ENCODE peak calls at places on chromosomes 4 and X, in nine cellular contexts. One of them, this sample, is unnamed.

GRCh38 chrX:118219866-118220265 is 103.3 kb upstream of the KLHL13 start:
- DNase-seq in AG08395: no peak
- DNase-seq in stimulated activated CD4-positive, alpha-beta T cell treated with anti-CD3 and anti-CD28 coated beads, TNF-alpha, amount 100 ng/mL, for 1 hour: no peak
- DNase-seq in activated CD4-positive, alpha-beta T cell treated with anti-CD3 and anti-CD28 coated beads, Interleukin-2, amount 50 U/mL, for 1 hour: no peak
- DNase-seq in RWPE1: no peak
- DNase-seq in D341Med: no peak
- DNase-seq in heart left ventricle: no peak
- DNase-seq in cardiac muscle cell: no peak
- DNase-seq in pancreas: no peak
- DNase-seq in this sample: no peak

GRCh38 chrX:58051346-58051745 is 141.1 kb upstream of the ZXDA start:
- DNase-seq in heart left ventricle: no peak
- DNase-seq in pancreas: no peak
- DNase-seq in D341Med: no peak
- DNase-seq in cardiac muscle cell: no peak
- DNase-seq in AG08395: no peak
- DNase-seq in activated CD4-positive, alpha-beta T cell treated with anti-CD3 and anti-CD28 coated beads, Interleukin-2, amount 50 U/mL, for 1 hour: no peak
- DNase-seq in stimulated activated CD4-positive, alpha-beta T cell treated with anti-CD3 and anti-CD28 coated beads, TNF-alpha, amount 100 ng/mL, for 1 hour: no peak
- DNase-seq in RWPE1: no peak
- DNase-seq in this sample: no peak

GRCh38 chr4:80387390-80388283 is 52.1 kb downstream of the CFAP299 start:
- DNase-seq in stimulated activated CD4-positive, alpha-beta T cell treated with anti-CD3 and anti-CD28 coated beads, TNF-alpha, amount 100 ng/mL, for 1 hour: no peak
- DNase-seq in AG08395: no peak
- DNase-seq in pancreas: no peak
- DNase-seq in activated CD4-positive, alpha-beta T cell treated with anti-CD3 and anti-CD28 coated beads, Interleukin-2, amount 50 U/mL, for 1 hour: no peak
- DNase-seq in cardiac muscle cell: no peak
- DNase-seq in D341Med: no peak
- DNase-seq in RWPE1: no peak
- DNase-seq in heart left ventricle: no peak
- DNase-seq in this sample: no peak

GRCh38 chrX:153551135-153551534 is 33.7 kb downstream of the ATP2B3 start:
- DNase-seq in RWPE1: no peak
- DNase-seq in heart left ventricle: no peak
- DNase-seq in AG08395: peak
- DNase-seq in cardiac muscle cell: no peak
- DNase-seq in activated CD4-positive, alpha-beta T cell treated with anti-CD3 and anti-CD28 coated beads, Interleukin-2, amount 50 U/mL, for 1 hour: no peak
- DNase-seq in pancreas: no peak
- DNase-seq in stimulated activated CD4-positive, alpha-beta T cell treated with anti-CD3 and anti-CD28 coated beads, TNF-alpha, amount 100 ng/mL, for 1 hour: no peak
- DNase-seq in D341Med: no peak
- DNase-seq in this sample: no peak

GRCh38 chr4:6767341-6767724 is 15.2 kb upstream of the KIAA0232 start:
- DNase-seq in activated CD4-positive, alpha-beta T cell treated with anti-CD3 and anti-CD28 coated beads, Interleukin-2, amount 50 U/mL, for 1 hour: no peak
- DNase-seq in D341Med: no peak
- DNase-seq in cardiac muscle cell: no peak
- DNase-seq in AG08395: no peak
- DNase-seq in stimulated activated CD4-positive, alpha-beta T cell treated with anti-CD3 and anti-CD28 coated beads, TNF-alpha, amount 100 ng/mL, for 1 hour: no peak
- DNase-seq in heart left ventricle: no peak
- DNase-seq in RWPE1: peak
- DNase-seq in pancreas: no peak
- DNase-seq in this sample: no peak

GRCh38 chrX:153400146-153401132 is 711 bp downstream of the PNMA6E start:
- DNase-seq in cardiac muscle cell: peak
- DNase-seq in stimulated activated CD4-positive, alpha-beta T cell treated with anti-CD3 and anti-CD28 coated beads, TNF-alpha, amount 100 ng/mL, for 1 hour: no peak
- DNase-seq in AG08395: peak
- DNase-seq in D341Med: peak
- DNase-seq in activated CD4-positive, alpha-beta T cell treated with anti-CD3 and anti-CD28 coated beads, Interleukin-2, amount 50 U/mL, for 1 hour: peak
- DNase-seq in RWPE1: peak
- DNase-seq in pancreas: no peak
- DNase-seq in heart left ventricle: no peak
- DNase-seq in this sample: no peak

GRCh38 chr4:144350706-144351105 is 210.2 kb upstream of the GYPA start:
- DNase-seq in RWPE1: no peak
- DNase-seq in D341Med: no peak
- DNase-seq in AG08395: no peak
- DNase-seq in heart left ventricle: no peak
- DNase-seq in activated CD4-positive, alpha-beta T cell treated with anti-CD3 and anti-CD28 coated beads, Interleukin-2, amount 50 U/mL, for 1 hour: no peak
- DNase-seq in cardiac muscle cell: no peak
- DNase-seq in pancreas: no peak
- DNase-seq in stimulated activated CD4-positive, alpha-beta T cell treated with anti-CD3 and anti-CD28 coated beads, TNF-alpha, amount 100 ng/mL, for 1 hour: no peak
- DNase-seq in this sample: no peak

GRCh38 chrX:10989386-10989785 is 121.7 kb upstream of the HCCS start:
- DNase-seq in activated CD4-positive, alpha-beta T cell treated with anti-CD3 and anti-CD28 coated beads, Interleukin-2, amount 50 U/mL, for 1 hour: no peak
- DNase-seq in D341Med: no peak
- DNase-seq in heart left ventricle: no peak
- DNase-seq in RWPE1: no peak
- DNase-seq in cardiac muscle cell: peak
- DNase-seq in AG08395: no peak
- DNase-seq in stimulated activated CD4-positive, alpha-beta T cell treated with anti-CD3 and anti-CD28 coated beads, TNF-alpha, amount 100 ng/mL, for 1 hour: no peak
- DNase-seq in pancreas: no peak
- DNase-seq in this sample: no peak

GRCh38 chr4:62717144-62717543 is 1517.0 kb downstream of the ADGRL3 start:
- DNase-seq in RWPE1: no peak
- DNase-seq in stimulated activated CD4-positive, alpha-beta T cell treated with anti-CD3 and anti-CD28 coated beads, TNF-alpha, amount 100 ng/mL, for 1 hour: no peak
- DNase-seq in pancreas: no peak
- DNase-seq in D341Med: no peak
- DNase-seq in AG08395: no peak
- DNase-seq in heart left ventricle: no peak
- DNase-seq in activated CD4-positive, alpha-beta T cell treated with anti-CD3 and anti-CD28 coated beads, Interleukin-2, amount 50 U/mL, for 1 hour: no peak
- DNase-seq in cardiac muscle cell: no peak
- DNase-seq in this sample: no peak

GRCh38 chrX:108299101-108299591 is 139.1 kb downstream of the COL4A6 start:
- DNase-seq in heart left ventricle: no peak
- DNase-seq in AG08395: no peak
- DNase-seq in stimulated activated CD4-positive, alpha-beta T cell treated with anti-CD3 and anti-CD28 coated beads, TNF-alpha, amount 100 ng/mL, for 1 hour: no peak
- DNase-seq in D341Med: no peak
- DNase-seq in RWPE1: peak
- DNase-seq in pancreas: no peak
- DNase-seq in cardiac muscle cell: peak
- DNase-seq in activated CD4-positive, alpha-beta T cell treated with anti-CD3 and anti-CD28 coated beads, Interleukin-2, amount 50 U/mL, for 1 hour: no peak
- DNase-seq in this sample: no peak

GRCh38 chrX:107323786-107324492 is 117.5 kb downstream of the DNAAF6 start:
- DNase-seq in activated CD4-positive, alpha-beta T cell treated with anti-CD3 and anti-CD28 coated beads, Interleukin-2, amount 50 U/mL, for 1 hour: no peak
- DNase-seq in AG08395: no peak
- DNase-seq in heart left ventricle: no peak
- DNase-seq in pancreas: no peak
- DNase-seq in stimulated activated CD4-positive, alpha-beta T cell treated with anti-CD3 and anti-CD28 coated beads, TNF-alpha, amount 100 ng/mL, for 1 hour: no peak
- DNase-seq in D341Med: no peak
- DNase-seq in cardiac muscle cell: no peak
- DNase-seq in RWPE1: no peak
- DNase-seq in this sample: no peak

GRCh38 chr4:79913581-79913980 is 159.4 kb downstream of the ANTXR2 start:
- DNase-seq in AG08395: peak
- DNase-seq in heart left ventricle: no peak
- DNase-seq in RWPE1: no peak
- DNase-seq in D341Med: no peak
- DNase-seq in stimulated activated CD4-positive, alpha-beta T cell treated with anti-CD3 and anti-CD28 coated beads, TNF-alpha, amount 100 ng/mL, for 1 hour: no peak
- DNase-seq in activated CD4-positive, alpha-beta T cell treated with anti-CD3 and anti-CD28 coated beads, Interleukin-2, amount 50 U/mL, for 1 hour: no peak
- DNase-seq in pancreas: no peak
- DNase-seq in cardiac muscle cell: peak
- DNase-seq in this sample: no peak

GRCh38 chr4:38804654-38805295 is at the start of gene TLR1:
- DNase-seq in heart left ventricle: no peak
- DNase-seq in activated CD4-positive, alpha-beta T cell treated with anti-CD3 and anti-CD28 coated beads, Interleukin-2, amount 50 U/mL, for 1 hour: no peak
- DNase-seq in RWPE1: peak
- DNase-seq in cardiac muscle cell: peak
- DNase-seq in pancreas: no peak
- DNase-seq in AG08395: peak
- DNase-seq in D341Med: no peak
- DNase-seq in stimulated activated CD4-positive, alpha-beta T cell treated with anti-CD3 and anti-CD28 coated beads, TNF-alpha, amount 100 ng/mL, for 1 hour: no peak
- DNase-seq in this sample: no peak

GRCh38 chr4:71262161-71262560 is 76.7 kb upstream of the SLC4A4 start:
- DNase-seq in stimulated activated CD4-positive, alpha-beta T cell treated with anti-CD3 and anti-CD28 coated beads, TNF-alpha, amount 100 ng/mL, for 1 hour: no peak
- DNase-seq in activated CD4-positive, alpha-beta T cell treated with anti-CD3 and anti-CD28 coated beads, Interleukin-2, amount 50 U/mL, for 1 hour: no peak
- DNase-seq in RWPE1: no peak
- DNase-seq in heart left ventricle: no peak
- DNase-seq in cardiac muscle cell: peak
- DNase-seq in D341Med: no peak
- DNase-seq in AG08395: no peak
- DNase-seq in pancreas: no peak
- DNase-seq in this sample: no peak

GRCh38 chr4:27205994-27206393 is 345.4 kb downstream of the STIM2 start:
- DNase-seq in activated CD4-positive, alpha-beta T cell treated with anti-CD3 and anti-CD28 coated beads, Interleukin-2, amount 50 U/mL, for 1 hour: no peak
- DNase-seq in cardiac muscle cell: no peak
- DNase-seq in AG08395: no peak
- DNase-seq in heart left ventricle: no peak
- DNase-seq in RWPE1: no peak
- DNase-seq in pancreas: no peak
- DNase-seq in stimulated activated CD4-positive, alpha-beta T cell treated with anti-CD3 and anti-CD28 coated beads, TNF-alpha, amount 100 ng/mL, for 1 hour: no peak
- DNase-seq in D341Med: no peak
- DNase-seq in this sample: no peak

GRCh38 chr4:7355795-7356194 is 78.9 kb downstream of the PSAPL1 start:
- DNase-seq in RWPE1: no peak
- DNase-seq in AG08395: no peak
- DNase-seq in heart left ventricle: no peak
- DNase-seq in D341Med: no peak
- DNase-seq in activated CD4-positive, alpha-beta T cell treated with anti-CD3 and anti-CD28 coated beads, Interleukin-2, amount 50 U/mL, for 1 hour: no peak
- DNase-seq in cardiac muscle cell: no peak
- DNase-seq in pancreas: no peak
- DNase-seq in stimulated activated CD4-positive, alpha-beta T cell treated with anti-CD3 and anti-CD28 coated beads, TNF-alpha, amount 100 ng/mL, for 1 hour: no peak
- DNase-seq in this sample: no peak

GRCh38 chr4:95255396-95256107 is 293.2 kb downstream of the UNC5C start:
- DNase-seq in heart left ventricle: no peak
- DNase-seq in activated CD4-positive, alpha-beta T cell treated with anti-CD3 and anti-CD28 coated beads, Interleukin-2, amount 50 U/mL, for 1 hour: no peak
- DNase-seq in cardiac muscle cell: no peak
- DNase-seq in RWPE1: peak
- DNase-seq in AG08395: peak
- DNase-seq in D341Med: no peak
- DNase-seq in pancreas: no peak
- DNase-seq in stimulated activated CD4-positive, alpha-beta T cell treated with anti-CD3 and anti-CD28 coated beads, TNF-alpha, amount 100 ng/mL, for 1 hour: no peak
- DNase-seq in this sample: no peak

GRCh38 chrX:54891573-54891972 is 29.1 kb upstream of the TRO start:
- DNase-seq in AG08395: peak
- DNase-seq in activated CD4-positive, alpha-beta T cell treated with anti-CD3 and anti-CD28 coated beads, Interleukin-2, amount 50 U/mL, for 1 hour: peak
- DNase-seq in pancreas: no peak
- DNase-seq in D341Med: peak
- DNase-seq in stimulated activated CD4-positive, alpha-beta T cell treated with anti-CD3 and anti-CD28 coated beads, TNF-alpha, amount 100 ng/mL, for 1 hour: no peak
- DNase-seq in cardiac muscle cell: peak
- DNase-seq in RWPE1: peak
- DNase-seq in heart left ventricle: no peak
- DNase-seq in this sample: no peak

GRCh38 chr4:76105652-76106051 is 31.1 kb downstream of the ART3 start:
- DNase-seq in cardiac muscle cell: no peak
- DNase-seq in pancreas: no peak
- DNase-seq in activated CD4-positive, alpha-beta T cell treated with anti-CD3 and anti-CD28 coated beads, Interleukin-2, amount 50 U/mL, for 1 hour: no peak
- DNase-seq in heart left ventricle: no peak
- DNase-seq in stimulated activated CD4-positive, alpha-beta T cell treated with anti-CD3 and anti-CD28 coated beads, TNF-alpha, amount 100 ng/mL, for 1 hour: no peak
- DNase-seq in RWPE1: no peak
- DNase-seq in D341Med: no peak
- DNase-seq in AG08395: no peak
- DNase-seq in this sample: no peak

GRCh38 chrX:103531002-103531401 is 11.7 kb upstream of the RAB40A start:
- DNase-seq in AG08395: peak
- DNase-seq in heart left ventricle: no peak
- DNase-seq in activated CD4-positive, alpha-beta T cell treated with anti-CD3 and anti-CD28 coated beads, Interleukin-2, amount 50 U/mL, for 1 hour: no peak
- DNase-seq in cardiac muscle cell: no peak
- DNase-seq in RWPE1: no peak
- DNase-seq in stimulated activated CD4-positive, alpha-beta T cell treated with anti-CD3 and anti-CD28 coated beads, TNF-alpha, amount 100 ng/mL, for 1 hour: no peak
- DNase-seq in D341Med: no peak
- DNase-seq in pancreas: no peak
- DNase-seq in this sample: no peak

GRCh38 chr4:2937146-2937857 is 25.9 kb downstream of the NOP14 start:
- DNase-seq in activated CD4-positive, alpha-beta T cell treated with anti-CD3 and anti-CD28 coated beads, Interleukin-2, amount 50 U/mL, for 1 hour: no peak
- DNase-seq in stimulated activated CD4-positive, alpha-beta T cell treated with anti-CD3 and anti-CD28 coated beads, TNF-alpha, amount 100 ng/mL, for 1 hour: no peak
- DNase-seq in D341Med: peak
- DNase-seq in cardiac muscle cell: no peak
- DNase-seq in pancreas: peak
- DNase-seq in heart left ventricle: no peak
- DNase-seq in RWPE1: peak
- DNase-seq in AG08395: no peak
- DNase-seq in this sample: peak

GRCh38 chr4:151228196-151229119 is 48.5 kb upstream of the PRSS48 start:
- DNase-seq in D341Med: no peak
- DNase-seq in pancreas: no peak
- DNase-seq in activated CD4-positive, alpha-beta T cell treated with anti-CD3 and anti-CD28 coated beads, Interleukin-2, amount 50 U/mL, for 1 hour: no peak
- DNase-seq in AG08395: no peak
- DNase-seq in RWPE1: no peak
- DNase-seq in cardiac muscle cell: no peak
- DNase-seq in heart left ventricle: no peak
- DNase-seq in stimulated activated CD4-positive, alpha-beta T cell treated with anti-CD3 and anti-CD28 coated beads, TNF-alpha, amount 100 ng/mL, for 1 hour: no peak
- DNase-seq in this sample: no peak

GRCh38 chr4:2363951-2364653 is 54.3 kb downstream of the ZFYVE28 start:
- DNase-seq in stimulated activated CD4-positive, alpha-beta T cell treated with anti-CD3 and anti-CD28 coated beads, TNF-alpha, amount 100 ng/mL, for 1 hour: no peak
- DNase-seq in pancreas: no peak
- DNase-seq in cardiac muscle cell: no peak
- DNase-seq in RWPE1: no peak
- DNase-seq in D341Med: peak
- DNase-seq in AG08395: no peak
- DNase-seq in heart left ventricle: no peak
- DNase-seq in activated CD4-positive, alpha-beta T cell treated with anti-CD3 and anti-CD28 coated beads, Interleukin-2, amount 50 U/mL, for 1 hour: no peak
- DNase-seq in this sample: no peak

GRCh38 chr4:20043992-20044391 is 207.7 kb upstream of the SLIT2 start:
- DNase-seq in heart left ventricle: no peak
- DNase-seq in cardiac muscle cell: no peak
- DNase-seq in activated CD4-positive, alpha-beta T cell treated with anti-CD3 and anti-CD28 coated beads, Interleukin-2, amount 50 U/mL, for 1 hour: no peak
- DNase-seq in RWPE1: no peak
- DNase-seq in AG08395: peak
- DNase-seq in stimulated activated CD4-positive, alpha-beta T cell treated with anti-CD3 and anti-CD28 coated beads, TNF-alpha, amount 100 ng/mL, for 1 hour: no peak
- DNase-seq in pancreas: no peak
- DNase-seq in D341Med: no peak
- DNase-seq in this sample: no peak

GRCh38 chr4:73181231-73181630 is 77.4 kb downstream of the ANKRD17 start:
- DNase-seq in RWPE1: no peak
- DNase-seq in pancreas: no peak
- DNase-seq in activated CD4-positive, alpha-beta T cell treated with anti-CD3 and anti-CD28 coated beads, Interleukin-2, amount 50 U/mL, for 1 hour: no peak
- DNase-seq in cardiac muscle cell: no peak
- DNase-seq in D341Med: no peak
- DNase-seq in heart left ventricle: no peak
- DNase-seq in AG08395: no peak
- DNase-seq in stimulated activated CD4-positive, alpha-beta T cell treated with anti-CD3 and anti-CD28 coated beads, TNF-alpha, amount 100 ng/mL, for 1 hour: no peak
- DNase-seq in this sample: no peak

GRCh38 chr4:37908488-37909343 is 17.8 kb downstream of the TBC1D1 start:
- DNase-seq in cardiac muscle cell: no peak
- DNase-seq in activated CD4-positive, alpha-beta T cell treated with anti-CD3 and anti-CD28 coated beads, Interleukin-2, amount 50 U/mL, for 1 hour: no peak
- DNase-seq in heart left ventricle: no peak
- DNase-seq in AG08395: no peak
- DNase-seq in D341Med: no peak
- DNase-seq in RWPE1: no peak
- DNase-seq in pancreas: no peak
- DNase-seq in stimulated activated CD4-positive, alpha-beta T cell treated with anti-CD3 and anti-CD28 coated beads, TNF-alpha, amount 100 ng/mL, for 1 hour: no peak
- DNase-seq in this sample: no peak

GRCh38 chrX:150525061-150525919 is 43.1 kb upstream of the MTM1 start:
- DNase-seq in activated CD4-positive, alpha-beta T cell treated with anti-CD3 and anti-CD28 coated beads, Interleukin-2, amount 50 U/mL, for 1 hour: no peak
- DNase-seq in pancreas: peak
- DNase-seq in AG08395: no peak
- DNase-seq in heart left ventricle: peak
- DNase-seq in stimulated activated CD4-positive, alpha-beta T cell treated with anti-CD3 and anti-CD28 coated beads, TNF-alpha, amount 100 ng/mL, for 1 hour: no peak
- DNase-seq in D341Med: no peak
- DNase-seq in cardiac muscle cell: no peak
- DNase-seq in RWPE1: no peak
- DNase-seq in this sample: no peak

GRCh38 chr4:2878346-2878745 is 34.7 kb downstream of the ADD1 start:
- DNase-seq in RWPE1: no peak
- DNase-seq in pancreas: no peak
- DNase-seq in D341Med: no peak
- DNase-seq in cardiac muscle cell: no peak
- DNase-seq in stimulated activated CD4-positive, alpha-beta T cell treated with anti-CD3 and anti-CD28 coated beads, TNF-alpha, amount 100 ng/mL, for 1 hour: no peak
- DNase-seq in AG08395: no peak
- DNase-seq in heart left ventricle: no peak
- DNase-seq in activated CD4-positive, alpha-beta T cell treated with anti-CD3 and anti-CD28 coated beads, Interleukin-2, amount 50 U/mL, for 1 hour: no peak
- DNase-seq in this sample: no peak

GRCh38 chr4:128177376-128177959 is 110.1 kb downstream of the PGRMC2 start:
- DNase-seq in RWPE1: no peak
- DNase-seq in heart left ventricle: no peak
- DNase-seq in cardiac muscle cell: no peak
- DNase-seq in activated CD4-positive, alpha-beta T cell treated with anti-CD3 and anti-CD28 coated beads, Interleukin-2, amount 50 U/mL, for 1 hour: no peak
- DNase-seq in AG08395: no peak
- DNase-seq in D341Med: no peak
- DNase-seq in pancreas: no peak
- DNase-seq in stimulated activated CD4-positive, alpha-beta T cell treated with anti-CD3 and anti-CD28 coated beads, TNF-alpha, amount 100 ng/mL, for 1 hour: no peak
- DNase-seq in this sample: no peak

GRCh38 chrX:107470198-107470597 is 20.7 kb downstream of the FRMPD3 start:
- DNase-seq in heart left ventricle: no peak
- DNase-seq in activated CD4-positive, alpha-beta T cell treated with anti-CD3 and anti-CD28 coated beads, Interleukin-2, amount 50 U/mL, for 1 hour: no peak
- DNase-seq in stimulated activated CD4-positive, alpha-beta T cell treated with anti-CD3 and anti-CD28 coated beads, TNF-alpha, amount 100 ng/mL, for 1 hour: no peak
- DNase-seq in pancreas: no peak
- DNase-seq in cardiac muscle cell: no peak
- DNase-seq in RWPE1: no peak
- DNase-seq in D341Med: no peak
- DNase-seq in AG08395: no peak
- DNase-seq in this sample: no peak

GRCh38 chr4:41853973-41854372 is 81.3 kb upstream of the TMEM33 start:
- DNase-seq in heart left ventricle: no peak
- DNase-seq in RWPE1: no peak
- DNase-seq in AG08395: no peak
- DNase-seq in pancreas: no peak
- DNase-seq in D341Med: no peak
- DNase-seq in activated CD4-positive, alpha-beta T cell treated with anti-CD3 and anti-CD28 coated beads, Interleukin-2, amount 50 U/mL, for 1 hour: no peak
- DNase-seq in stimulated activated CD4-positive, alpha-beta T cell treated with anti-CD3 and anti-CD28 coated beads, TNF-alpha, amount 100 ng/mL, for 1 hour: no peak
- DNase-seq in cardiac muscle cell: no peak
- DNase-seq in this sample: no peak

This sample was measured in omental fat pad.